ENCODE peak calls at places on chromosomes 16 and 17, in eight cellular contexts. One of them, this sample, is unnamed.

GRCh38 chr17:55005520-55005919 is 37.0 kb downstream of the STXBP4 start:
- ATAC-seq in T-cell: no peak
- ATAC-seq in gastrocnemius medialis: no peak
- ATAC-seq in lung: no peak
- ATAC-seq in PC-3: peak; percentile 81
- ATAC-seq in naive thymus-derived CD8-positive, alpha-beta T cell: no peak
- ATAC-seq in activated CD8-positive, alpha-beta T cell treated with anti-CD3 and anti-CD28 coated beads for 36 hours: peak; percentile 56
- ATAC-seq in upper lobe of right lung: peak; percentile 15
- ATAC-seq in this sample: peak; percentile 23

GRCh38 chr16:797120-797420 is 3.5 kb downstream of the GNG13 start:
- ATAC-seq in lung: no peak
- ATAC-seq in activated CD8-positive, alpha-beta T cell treated with anti-CD3 and anti-CD28 coated beads for 36 hours: peak; percentile 81
- ATAC-seq in PC-3: no peak
- ATAC-seq in naive thymus-derived CD8-positive, alpha-beta T cell: no peak
- ATAC-seq in upper lobe of right lung: no peak
- ATAC-seq in gastrocnemius medialis: no peak
- ATAC-seq in T-cell: no peak
- ATAC-seq in this sample: peak; percentile 54

GRCh38 chr17:55479903-55480302 is 31.3 kb downstream of the SMIM36 start:
- ATAC-seq in lung: no peak
- ATAC-seq in gastrocnemius medialis: no peak
- ATAC-seq in PC-3: no peak
- ATAC-seq in upper lobe of right lung: no peak
- ATAC-seq in activated CD8-positive, alpha-beta T cell treated with anti-CD3 and anti-CD28 coated beads for 36 hours: no peak
- ATAC-seq in naive thymus-derived CD8-positive, alpha-beta T cell: no peak
- ATAC-seq in T-cell: no peak
- ATAC-seq in this sample: no peak

GRCh38 chr17:38883592-38884526 is 14.0 kb downstream of the LASP1 start:
- ATAC-seq in activated CD8-positive, alpha-beta T cell treated with anti-CD3 and anti-CD28 coated beads for 36 hours: no peak
- ATAC-seq in lung: no peak
- ATAC-seq in PC-3: no peak
- ATAC-seq in naive thymus-derived CD8-positive, alpha-beta T cell: peak; percentile 45
- ATAC-seq in T-cell: peak; percentile 18
- ATAC-seq in gastrocnemius medialis: no peak
- ATAC-seq in upper lobe of right lung: no peak
- ATAC-seq in this sample: peak; percentile 28

GRCh38 chr17:51710289-51710979 is 448.1 kb downstream of the CA10 start:
- ATAC-seq in activated CD8-positive, alpha-beta T cell treated with anti-CD3 and anti-CD28 coated beads for 36 hours: no peak
- ATAC-seq in upper lobe of right lung: no peak
- ATAC-seq in PC-3: no peak
- ATAC-seq in T-cell: no peak
- ATAC-seq in naive thymus-derived CD8-positive, alpha-beta T cell: no peak
- ATAC-seq in lung: no peak
- ATAC-seq in gastrocnemius medialis: peak; percentile 54
- ATAC-seq in this sample: no peak

GRCh38 chr16:760065-760464 is 469 bp upstream of the MSLN start:
- ATAC-seq in activated CD8-positive, alpha-beta T cell treated with anti-CD3 and anti-CD28 coated beads for 36 hours: no peak
- ATAC-seq in gastrocnemius medialis: no peak
- ATAC-seq in T-cell: no peak
- ATAC-seq in upper lobe of right lung: peak; percentile 3
- ATAC-seq in lung: no peak
- ATAC-seq in PC-3: no peak
- ATAC-seq in naive thymus-derived CD8-positive, alpha-beta T cell: no peak
- ATAC-seq in this sample: no peak

GRCh38 chr17:51372345-51373004 is 112.1 kb downstream of the UTP18 start:
- ATAC-seq in upper lobe of right lung: peak; percentile 85
- ATAC-seq in activated CD8-positive, alpha-beta T cell treated with anti-CD3 and anti-CD28 coated beads for 36 hours: peak; percentile 53
- ATAC-seq in lung: peak; percentile 65
- ATAC-seq in gastrocnemius medialis: no peak
- ATAC-seq in T-cell: no peak
- ATAC-seq in PC-3: peak; percentile 55
- ATAC-seq in naive thymus-derived CD8-positive, alpha-beta T cell: no peak
- ATAC-seq in this sample: peak; percentile 66

GRCh38 chr17:39894681-39895376 is 23.6 kb downstream of the GSDMB start:
- ATAC-seq in lung: no peak
- ATAC-seq in T-cell: no peak
- ATAC-seq in activated CD8-positive, alpha-beta T cell treated with anti-CD3 and anti-CD28 coated beads for 36 hours: no peak
- ATAC-seq in naive thymus-derived CD8-positive, alpha-beta T cell: no peak
- ATAC-seq in gastrocnemius medialis: no peak
- ATAC-seq in upper lobe of right lung: no peak
- ATAC-seq in PC-3: no peak
- ATAC-seq in this sample: peak; percentile 64

GRCh38 chr17:47276868-47277267 is 23.2 kb downstream of the ITGB3 start:
- ATAC-seq in gastrocnemius medialis: peak; percentile 65
- ATAC-seq in T-cell: no peak
- ATAC-seq in activated CD8-positive, alpha-beta T cell treated with anti-CD3 and anti-CD28 coated beads for 36 hours: no peak
- ATAC-seq in PC-3: peak; percentile 58
- ATAC-seq in upper lobe of right lung: peak; percentile 55
- ATAC-seq in naive thymus-derived CD8-positive, alpha-beta T cell: no peak
- ATAC-seq in lung: no peak
- ATAC-seq in this sample: no peak

GRCh38 chr16:57773680-57774295 is 28.5 kb downstream of the KIFC3 start:
- ATAC-seq in upper lobe of right lung: peak; percentile 61
- ATAC-seq in activated CD8-positive, alpha-beta T cell treated with anti-CD3 and anti-CD28 coated beads for 36 hours: no peak
- ATAC-seq in naive thymus-derived CD8-positive, alpha-beta T cell: no peak
- ATAC-seq in lung: no peak
- ATAC-seq in PC-3: no peak
- ATAC-seq in T-cell: no peak
- ATAC-seq in gastrocnemius medialis: no peak
- ATAC-seq in this sample: no peak

GRCh38 chr17:20280832-20281231 is 186.5 kb downstream of the LGALS9B start:
- ATAC-seq in naive thymus-derived CD8-positive, alpha-beta T cell: no peak
- ATAC-seq in T-cell: no peak
- ATAC-seq in PC-3: no peak
- ATAC-seq in lung: no peak
- ATAC-seq in gastrocnemius medialis: no peak
- ATAC-seq in upper lobe of right lung: peak; percentile 54
- ATAC-seq in activated CD8-positive, alpha-beta T cell treated with anti-CD3 and anti-CD28 coated beads for 36 hours: peak; percentile 64
- ATAC-seq in this sample: peak; percentile 16

GRCh38 chr17:1966274-1967086 is 58.7 kb downstream of the RTN4RL1 start:
- ATAC-seq in PC-3: no peak
- ATAC-seq in upper lobe of right lung: no peak
- ATAC-seq in gastrocnemius medialis: no peak
- ATAC-seq in activated CD8-positive, alpha-beta T cell treated with anti-CD3 and anti-CD28 coated beads for 36 hours: no peak
- ATAC-seq in lung: no peak
- ATAC-seq in naive thymus-derived CD8-positive, alpha-beta T cell: no peak
- ATAC-seq in T-cell: no peak
- ATAC-seq in this sample: no peak

GRCh38 chr16:72182976-72183375 is 11.0 kb upstream of the PMFBP1 start:
- ATAC-seq in lung: no peak
- ATAC-seq in PC-3: no peak
- ATAC-seq in naive thymus-derived CD8-positive, alpha-beta T cell: no peak
- ATAC-seq in upper lobe of right lung: no peak
- ATAC-seq in T-cell: no peak
- ATAC-seq in activated CD8-positive, alpha-beta T cell treated with anti-CD3 and anti-CD28 coated beads for 36 hours: no peak
- ATAC-seq in gastrocnemius medialis: no peak
- ATAC-seq in this sample: no peak

GRCh38 chr16:2966043-2966802 is 2.1 kb downstream of the KREMEN2 start:
- ATAC-seq in naive thymus-derived CD8-positive, alpha-beta T cell: no peak
- ATAC-seq in gastrocnemius medialis: no peak
- ATAC-seq in upper lobe of right lung: no peak
- ATAC-seq in lung: no peak
- ATAC-seq in T-cell: no peak
- ATAC-seq in activated CD8-positive, alpha-beta T cell treated with anti-CD3 and anti-CD28 coated beads for 36 hours: no peak
- ATAC-seq in PC-3: no peak
- ATAC-seq in this sample: no peak

GRCh38 chr17:40068584-40068916 is 5.8 kb downstream of the THRA start:
- ATAC-seq in PC-3: no peak
- ATAC-seq in activated CD8-positive, alpha-beta T cell treated with anti-CD3 and anti-CD28 coated beads for 36 hours: no peak
- ATAC-seq in naive thymus-derived CD8-positive, alpha-beta T cell: no peak
- ATAC-seq in lung: no peak
- ATAC-seq in T-cell: no peak
- ATAC-seq in gastrocnemius medialis: no peak
- ATAC-seq in upper lobe of right lung: no peak
- ATAC-seq in this sample: peak; percentile 9

GRCh38 chr17:44344939-44345496 is at the start of gene GRN:
- ATAC-seq in T-cell: peak; percentile 98
- ATAC-seq in PC-3: peak; percentile 97
- ATAC-seq in lung: peak; percentile 98
- ATAC-seq in upper lobe of right lung: peak; percentile 96
- ATAC-seq in naive thymus-derived CD8-positive, alpha-beta T cell: peak; percentile 98
- ATAC-seq in gastrocnemius medialis: peak; percentile 100
- ATAC-seq in activated CD8-positive, alpha-beta T cell treated with anti-CD3 and anti-CD28 coated beads for 36 hours: peak; percentile 99
- ATAC-seq in this sample: peak; percentile 99

GRCh38 chr17:70047619-70048018 is 27.4 kb upstream of the KCNJ16 start:
- ATAC-seq in PC-3: no peak
- ATAC-seq in gastrocnemius medialis: peak; percentile 75
- ATAC-seq in lung: no peak
- ATAC-seq in naive thymus-derived CD8-positive, alpha-beta T cell: no peak
- ATAC-seq in upper lobe of right lung: no peak
- ATAC-seq in activated CD8-positive, alpha-beta T cell treated with anti-CD3 and anti-CD28 coated beads for 36 hours: no peak
- ATAC-seq in T-cell: no peak
- ATAC-seq in this sample: no peak

GRCh38 chr17:81884520-81884919 is 6.9 kb downstream of the ALYREF start:
- ATAC-seq in upper lobe of right lung: peak; percentile 21
- ATAC-seq in naive thymus-derived CD8-positive, alpha-beta T cell: peak; percentile 43
- ATAC-seq in PC-3: no peak
- ATAC-seq in activated CD8-positive, alpha-beta T cell treated with anti-CD3 and anti-CD28 coated beads for 36 hours: peak; percentile 35
- ATAC-seq in lung: no peak
- ATAC-seq in T-cell: peak; percentile 13
- ATAC-seq in gastrocnemius medialis: no peak
- ATAC-seq in this sample: no peak

GRCh38 chr16:89307421-89307805 is 89.9 kb downstream of the ZNF778 start:
- ATAC-seq in T-cell: no peak
- ATAC-seq in activated CD8-positive, alpha-beta T cell treated with anti-CD3 and anti-CD28 coated beads for 36 hours: no peak
- ATAC-seq in lung: no peak
- ATAC-seq in gastrocnemius medialis: no peak
- ATAC-seq in upper lobe of right lung: no peak
- ATAC-seq in PC-3: no peak
- ATAC-seq in naive thymus-derived CD8-positive, alpha-beta T cell: no peak
- ATAC-seq in this sample: no peak

GRCh38 chr17:68247445-68248198 is at the start of gene AMZ2:
- ATAC-seq in lung: peak; percentile 99
- ATAC-seq in T-cell: peak; percentile 92
- ATAC-seq in activated CD8-positive, alpha-beta T cell treated with anti-CD3 and anti-CD28 coated beads for 36 hours: peak; percentile 88
- ATAC-seq in naive thymus-derived CD8-positive, alpha-beta T cell: peak; percentile 88
- ATAC-seq in upper lobe of right lung: peak; percentile 99
- ATAC-seq in PC-3: peak; percentile 98
- ATAC-seq in gastrocnemius medialis: peak; percentile 91
- ATAC-seq in this sample: peak; percentile 85

GRCh38 chr16:14455577-14455976 is 174.5 kb downstream of the PARN start:
- ATAC-seq in upper lobe of right lung: no peak
- ATAC-seq in T-cell: no peak
- ATAC-seq in gastrocnemius medialis: no peak
- ATAC-seq in PC-3: peak; percentile 94
- ATAC-seq in activated CD8-positive, alpha-beta T cell treated with anti-CD3 and anti-CD28 coated beads for 36 hours: no peak
- ATAC-seq in naive thymus-derived CD8-positive, alpha-beta T cell: no peak
- ATAC-seq in lung: no peak
- ATAC-seq in this sample: no peak

GRCh38 chr16:17471745-17472075 is 950 bp upstream of the XYLT1 start:
- ATAC-seq in T-cell: no peak
- ATAC-seq in PC-3: no peak
- ATAC-seq in naive thymus-derived CD8-positive, alpha-beta T cell: no peak
- ATAC-seq in activated CD8-positive, alpha-beta T cell treated with anti-CD3 and anti-CD28 coated beads for 36 hours: no peak
- ATAC-seq in upper lobe of right lung: no peak
- ATAC-seq in lung: no peak
- ATAC-seq in gastrocnemius medialis: peak; percentile 27
- ATAC-seq in this sample: no peak